ENCODE peak calls at places on chromosome 19, in seven cellular contexts. One of them, this sample, is unnamed.
A peak's percentile ranks its signal among the peaks of the same experiment; 100 is the strongest.

GRCh38 chr19:52028780-52029123 is 573 bp upstream of the ZNF614 start:
- DNase-seq in foreskin fibroblast: no peak
- DNase-seq in fibroblast of lung: no peak
- DNase-seq in GM12865: no peak
- DNase-seq in lower leg skin: no peak
- DNase-seq in ovary: no peak
- DNase-seq in right lobe of liver: no peak
- DNase-seq in this sample: no peak

GRCh38 chr19:45643024-45643926 is 4.1 kb upstream of the EML2 start:
- DNase-seq in lower leg skin: peak; percentile 97
- DNase-seq in foreskin fibroblast: peak; percentile 88
- DNase-seq in GM12865: peak; percentile 96
- DNase-seq in fibroblast of lung: peak; percentile 79
- DNase-seq in right lobe of liver: peak; percentile 86
- DNase-seq in ovary: peak; percentile 89
- DNase-seq in this sample: no peak

GRCh38 chr19:30227661-30228112 is 144.5 kb upstream of the ZNF536 start:
- DNase-seq in lower leg skin: peak; percentile 92
- DNase-seq in fibroblast of lung: peak; percentile 40
- DNase-seq in right lobe of liver: peak; percentile 58
- DNase-seq in foreskin fibroblast: peak; percentile 89
- DNase-seq in ovary: peak; percentile 59
- DNase-seq in GM12865: peak; percentile 71
- DNase-seq in this sample: no peak

GRCh38 chr19:31318790-31319189 is 30.4 kb downstream of the TSHZ3 start:
- DNase-seq in right lobe of liver: no peak
- DNase-seq in fibroblast of lung: no peak
- DNase-seq in foreskin fibroblast: no peak
- DNase-seq in ovary: no peak
- DNase-seq in lower leg skin: peak; percentile 28
- DNase-seq in GM12865: no peak
- DNase-seq in this sample: no peak

GRCh38 chr19:23378948-23379347 is 16.3 kb downstream of the ZNF91 start:
- DNase-seq in lower leg skin: no peak
- DNase-seq in right lobe of liver: no peak
- DNase-seq in ovary: no peak
- DNase-seq in GM12865: no peak
- DNase-seq in fibroblast of lung: no peak
- DNase-seq in foreskin fibroblast: no peak
- DNase-seq in this sample: no peak

GRCh38 chr19:51110666-51110971 is 2.4 kb upstream of the CTU1 start:
- DNase-seq in ovary: no peak
- DNase-seq in GM12865: no peak
- DNase-seq in foreskin fibroblast: no peak
- DNase-seq in right lobe of liver: no peak
- DNase-seq in fibroblast of lung: no peak
- DNase-seq in lower leg skin: no peak
- DNase-seq in this sample: no peak

GRCh38 chr19:4896372-4896771 is 6.3 kb downstream of the ARRDC5 start:
- DNase-seq in right lobe of liver: no peak
- DNase-seq in GM12865: no peak
- DNase-seq in fibroblast of lung: peak; percentile 38
- DNase-seq in foreskin fibroblast: peak; percentile 81
- DNase-seq in lower leg skin: no peak
- DNase-seq in ovary: no peak
- DNase-seq in this sample: no peak

GRCh38 chr19:1355258-1355973 is 28.3 kb upstream of the NDUFS7 start:
- DNase-seq in foreskin fibroblast: peak; percentile 38
- DNase-seq in fibroblast of lung: no peak
- DNase-seq in lower leg skin: no peak
- DNase-seq in ovary: no peak
- DNase-seq in GM12865: no peak
- DNase-seq in right lobe of liver: no peak
- DNase-seq in this sample: no peak

GRCh38 chr19:17406039-17406886 is 833 bp upstream of the BST2 start:
- DNase-seq in GM12865: peak; percentile 85
- DNase-seq in foreskin fibroblast: no peak
- DNase-seq in lower leg skin: no peak
- DNase-seq in ovary: no peak
- DNase-seq in fibroblast of lung: no peak
- DNase-seq in right lobe of liver: no peak
- DNase-seq in this sample: no peak

GRCh38 chr19:17405250-17406038 is at the start of gene BST2:
- DNase-seq in ovary: peak; percentile 91
- DNase-seq in lower leg skin: no peak
- DNase-seq in foreskin fibroblast: no peak
- DNase-seq in right lobe of liver: peak; percentile 83
- DNase-seq in GM12865: peak; percentile 95
- DNase-seq in fibroblast of lung: no peak
- DNase-seq in this sample: no peak

GRCh38 chr19:17402982-17403855 is 2.2 kb downstream of the BST2 start:
- DNase-seq in fibroblast of lung: no peak
- DNase-seq in right lobe of liver: no peak
- DNase-seq in GM12865: peak; percentile 64
- DNase-seq in ovary: peak; percentile 78
- DNase-seq in lower leg skin: no peak
- DNase-seq in foreskin fibroblast: no peak
- DNase-seq in this sample: no peak

GRCh38 chr19:17404621-17405249 is 695 bp downstream of the BST2 start:
- DNase-seq in lower leg skin: no peak
- DNase-seq in foreskin fibroblast: no peak
- DNase-seq in fibroblast of lung: no peak
- DNase-seq in right lobe of liver: no peak
- DNase-seq in ovary: no peak
- DNase-seq in GM12865: peak; percentile 51
- DNase-seq in this sample: no peak

DNA sequence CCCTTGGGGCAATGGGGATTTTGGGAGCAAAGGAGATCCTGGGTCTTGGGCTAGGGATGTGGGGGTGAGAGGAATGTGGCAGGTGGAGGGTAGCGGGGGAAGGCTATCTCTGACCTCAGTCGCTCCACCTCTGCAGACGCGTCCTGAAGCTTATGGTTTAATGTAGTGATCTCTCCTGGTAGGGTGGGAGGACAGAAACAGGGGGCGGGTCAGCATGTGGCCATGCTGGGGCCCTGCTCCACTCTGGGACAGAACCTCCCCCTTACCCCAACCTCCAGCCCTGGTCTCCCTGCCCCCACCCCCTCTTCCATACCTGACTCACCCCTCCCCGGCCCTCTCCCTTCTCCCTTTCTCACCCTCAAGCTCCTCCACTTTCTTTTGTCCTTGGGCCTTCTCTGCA is 1.4 kb downstream of the BST2 start:
- DNase-seq in GM12865: peak; percentile 21
- DNase-seq in lower leg skin: no peak
- DNase-seq in fibroblast of lung: no peak
- DNase-seq in ovary: no peak
- DNase-seq in right lobe of liver: no peak
- DNase-seq in foreskin fibroblast: no peak
- DNase-seq in this sample: no peak
- H3K4me3 ChIP-seq in GM12865: peak overlapping the region; percentile 85
- H3K4me3 ChIP-seq in lower leg skin: no peak overlapping the region
- H3K4me3 ChIP-seq in fibroblast of lung: no peak overlapping the region
- H3K4me3 ChIP-seq in ovary: peak overlapping the region; percentile 57
- H3K4me3 ChIP-seq in right lobe of liver: peak overlapping the region; percentile 62
- H3K4me3 ChIP-seq in foreskin fibroblast: no peak overlapping the region
- H3K4me3 ChIP-seq in this sample: no peak overlapping the region

GRCh38 chr19:3748965-3749364 is 12.5 kb downstream of the APBA3 start:
- DNase-seq in right lobe of liver: peak; percentile 64
- DNase-seq in fibroblast of lung: no peak
- DNase-seq in lower leg skin: no peak
- DNase-seq in ovary: no peak
- DNase-seq in foreskin fibroblast: no peak
- DNase-seq in GM12865: no peak
- DNase-seq in this sample: no peak

GRCh38 chr19:3750211-3750610 is 11.3 kb downstream of the APBA3 start:
- DNase-seq in right lobe of liver: no peak
- DNase-seq in fibroblast of lung: no peak
- DNase-seq in foreskin fibroblast: no peak
- DNase-seq in lower leg skin: no peak
- DNase-seq in GM12865: no peak
- DNase-seq in ovary: no peak
- DNase-seq in this sample: no peak

GRCh38 chr19:3746371-3747056 is 15.0 kb downstream of the APBA3 start:
- DNase-seq in GM12865: no peak
- DNase-seq in lower leg skin: no peak
- DNase-seq in fibroblast of lung: no peak
- DNase-seq in ovary: no peak
- DNase-seq in foreskin fibroblast: no peak
- DNase-seq in right lobe of liver: no peak
- DNase-seq in this sample: no peak

GRCh38 chr19:3743486-3743885 is 18.0 kb downstream of the APBA3 start:
- DNase-seq in fibroblast of lung: no peak
- DNase-seq in ovary: no peak
- DNase-seq in GM12865: peak; percentile 35
- DNase-seq in lower leg skin: no peak
- DNase-seq in foreskin fibroblast: peak; percentile 31
- DNase-seq in right lobe of liver: no peak
- DNase-seq in this sample: no peak

DNA sequence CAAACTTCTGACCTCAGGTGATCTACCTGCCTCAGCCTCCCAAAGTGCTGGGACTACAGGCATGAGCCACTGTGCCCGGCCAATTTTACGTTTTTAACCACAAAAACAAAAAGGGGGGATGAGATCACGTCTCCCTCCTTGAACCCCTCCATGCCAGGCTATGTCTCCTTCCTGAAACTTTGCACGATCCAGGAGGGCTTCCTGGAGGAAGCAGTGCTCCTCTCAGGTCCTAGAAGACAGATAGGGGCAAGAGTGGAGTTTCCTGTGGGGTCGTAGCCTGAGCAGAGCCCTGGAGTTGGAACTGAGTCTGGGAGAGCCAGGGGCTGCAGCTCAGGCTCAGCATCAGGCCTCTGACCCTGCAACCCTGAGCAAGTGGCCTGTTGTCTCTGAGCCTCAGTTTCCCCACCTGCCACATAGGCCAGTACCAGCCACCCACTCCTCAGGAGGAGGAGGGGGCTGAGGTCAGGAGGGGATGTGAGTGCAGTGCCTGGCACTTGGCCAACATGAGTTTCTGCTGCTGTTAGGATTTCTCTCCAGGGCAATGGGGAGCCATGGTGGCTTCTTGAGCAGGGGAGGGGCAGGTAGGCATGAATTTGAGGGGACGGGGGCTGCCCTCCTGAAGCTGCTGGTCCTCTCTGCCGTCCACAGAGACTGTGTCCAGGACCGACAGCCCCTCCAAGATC is 16.0 kb downstream of the APBA3 start:
- DNase-seq in ovary: no peak
- DNase-seq in lower leg skin: no peak
- DNase-seq in right lobe of liver: no peak
- DNase-seq in foreskin fibroblast: no peak
- DNase-seq in GM12865: no peak
- DNase-seq in fibroblast of lung: no peak
- DNase-seq in this sample: no peak
- TF ChIP-seq CTCF in ovary: no peak
- TF ChIP-seq CTCF in lower leg skin: no peak
- TF ChIP-seq CTCF in right lobe of liver: no peak
- TF ChIP-seq CTCF in foreskin fibroblast: no peak
- TF ChIP-seq CTCF in GM12865: no peak
- TF ChIP-seq CTCF in fibroblast of lung: no peak
- TF ChIP-seq CTCF in this sample: no peak

DNA sequence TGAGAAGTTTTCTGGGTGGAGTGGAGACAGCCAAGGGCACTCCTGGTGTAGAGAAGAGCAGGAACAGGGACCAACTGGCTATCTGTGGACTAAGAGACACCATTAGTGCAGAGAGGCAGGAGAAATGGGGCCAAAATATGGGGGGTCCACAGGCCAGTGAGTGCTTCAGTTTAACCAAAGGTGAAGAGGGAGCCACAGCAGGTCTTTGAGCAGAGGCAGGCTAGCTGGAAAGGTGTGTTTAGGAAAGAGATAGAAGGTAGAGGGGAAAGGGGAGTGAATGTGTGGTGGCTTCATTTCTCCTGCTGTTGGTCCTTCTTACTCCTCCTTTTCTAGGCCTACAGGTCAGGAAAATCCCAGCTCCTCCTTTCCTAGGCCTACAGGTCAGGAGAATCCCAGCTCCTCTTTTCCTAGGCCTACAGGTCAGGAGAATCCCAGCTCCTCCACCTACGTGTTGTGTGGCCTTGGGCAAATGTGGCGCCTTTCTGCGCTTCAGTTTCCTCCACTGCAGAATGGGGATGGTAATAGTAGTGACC is 1.5 kb downstream of the TMEM238 start:
- DNase-seq in lower leg skin: no peak
- DNase-seq in GM12865: no peak
- DNase-seq in ovary: no peak
- DNase-seq in right lobe of liver: no peak
- DNase-seq in fibroblast of lung: no peak
- DNase-seq in foreskin fibroblast: no peak
- DNase-seq in this sample: no peak
- H3K4me3 ChIP-seq in lower leg skin: no peak overlapping the region
- H3K4me3 ChIP-seq in GM12865: peak overlapping the region; percentile 59
- H3K4me3 ChIP-seq in ovary: no peak overlapping the region
- H3K4me3 ChIP-seq in right lobe of liver: no peak overlapping the region
- H3K4me3 ChIP-seq in fibroblast of lung: no peak overlapping the region
- H3K4me3 ChIP-seq in foreskin fibroblast: no peak overlapping the region
- H3K4me3 ChIP-seq in this sample: no peak overlapping the region

GRCh38 chr19:36488816-36489138 is 584 bp downstream of the ZNF566 start:
- DNase-seq in fibroblast of lung: peak; percentile 18
- DNase-seq in ovary: no peak
- DNase-seq in foreskin fibroblast: peak; percentile 33
- DNase-seq in GM12865: peak; percentile 74
- DNase-seq in right lobe of liver: no peak
- DNase-seq in lower leg skin: no peak
- DNase-seq in this sample: no peak

GRCh38 chr19:36483653-36484052 is 5.7 kb downstream of the ZNF566 start:
- DNase-seq in GM12865: no peak
- DNase-seq in right lobe of liver: no peak
- DNase-seq in ovary: no peak
- DNase-seq in lower leg skin: no peak
- DNase-seq in fibroblast of lung: no peak
- DNase-seq in foreskin fibroblast: no peak
- DNase-seq in this sample: no peak

GRCh38 chr19:36488118-36488815 is 1.1 kb downstream of the ZNF566 start:
- DNase-seq in fibroblast of lung: peak; percentile 27
- DNase-seq in foreskin fibroblast: no peak
- DNase-seq in right lobe of liver: no peak
- DNase-seq in GM12865: peak; percentile 5
- DNase-seq in lower leg skin: no peak
- DNase-seq in ovary: no peak
- DNase-seq in this sample: no peak

GRCh38 chr19:36489920-36490415 is 607 bp upstream of the ZNF566 start:
- DNase-seq in foreskin fibroblast: peak; percentile 96
- DNase-seq in lower leg skin: peak; percentile 94
- DNase-seq in fibroblast of lung: peak; percentile 96
- DNase-seq in right lobe of liver: peak; percentile 87
- DNase-seq in GM12865: peak; percentile 95
- DNase-seq in ovary: peak; percentile 81
- DNase-seq in this sample: no peak

DNA sequence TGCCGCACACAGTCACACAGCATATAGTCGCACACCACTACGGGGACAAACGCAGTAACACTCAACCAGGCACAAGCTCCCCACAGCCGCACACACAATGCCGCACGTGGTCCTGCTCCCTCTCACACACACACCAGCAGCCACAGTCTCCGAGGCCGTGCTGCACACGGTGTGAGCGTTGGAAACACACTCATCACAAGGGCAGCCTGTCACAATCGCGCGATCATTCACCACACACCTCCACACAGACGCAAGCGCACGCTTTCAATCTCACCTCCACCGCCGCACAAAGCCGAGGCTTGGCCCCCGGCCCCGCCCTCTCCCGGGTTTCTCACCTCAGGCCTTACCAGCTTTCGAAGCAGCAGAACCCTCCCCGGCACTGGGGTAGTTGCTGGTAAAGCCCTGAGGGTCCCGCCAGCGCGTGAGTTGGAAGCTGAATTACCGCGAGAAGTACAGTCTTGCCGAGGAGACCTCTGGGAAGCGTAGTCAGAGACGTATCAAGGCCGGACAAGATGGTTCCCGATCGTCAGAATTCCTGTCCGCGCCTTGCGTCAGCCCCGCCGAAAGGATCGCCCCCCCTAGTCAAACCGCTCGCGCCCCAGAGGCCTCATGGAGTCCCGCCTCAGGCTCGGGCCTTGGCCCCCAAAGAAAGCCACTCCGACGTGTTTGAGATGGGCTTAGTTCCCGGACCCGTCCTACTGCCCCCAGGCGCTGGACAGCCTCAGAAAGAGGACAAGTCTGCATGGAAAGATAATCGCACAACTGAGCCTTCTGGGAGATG is at the start of gene ZNF566:
- DNase-seq in right lobe of liver: peak; percentile 94
- DNase-seq in foreskin fibroblast: peak; percentile 97
- DNase-seq in lower leg skin: peak; percentile 97
- DNase-seq in ovary: peak; percentile 91
- DNase-seq in fibroblast of lung: peak; percentile 98
- DNase-seq in GM12865: peak; percentile 99
- DNase-seq in this sample: peak; percentile 87
- TF ChIP-seq CTCF in right lobe of liver: no peak
- TF ChIP-seq CTCF in foreskin fibroblast: no peak
- TF ChIP-seq CTCF in lower leg skin: no peak
- TF ChIP-seq CTCF in ovary: no peak
- TF ChIP-seq CTCF in fibroblast of lung: no peak
- TF ChIP-seq CTCF in GM12865: no peak
- TF ChIP-seq CTCF in this sample: no peak